ENCODE peak calls at places on chromosomes 1 and 21, in nine cellular contexts. One of them, this sample, is unnamed.

GRCh38 chr1:224266105-224266935 is 63.7 kb downstream of the NVL start:
- DNase-seq in MV-4-11: no peak
- DNase-seq in pons: no peak
- DNase-seq in M059J: peak
- DNase-seq in heart left ventricle: no peak
- DNase-seq in colonic mucosa: no peak
- DNase-seq in AG08395: no peak
- DNase-seq in activated T-cell treated with anti-CD3 and anti-CD28 coated beads for 4 hours: no peak
- DNase-seq in activated naive CD4-positive, alpha-beta T cell: no peak
- DNase-seq in this sample: no peak

GRCh38 chr1:170483041-170483440 is 48.9 kb upstream of the GORAB start:
- DNase-seq in activated naive CD4-positive, alpha-beta T cell: no peak
- DNase-seq in pons: no peak
- DNase-seq in MV-4-11: no peak
- DNase-seq in heart left ventricle: no peak
- DNase-seq in M059J: no peak
- DNase-seq in activated T-cell treated with anti-CD3 and anti-CD28 coated beads for 4 hours: no peak
- DNase-seq in AG08395: peak
- DNase-seq in colonic mucosa: no peak
- DNase-seq in this sample: no peak

GRCh38 chr1:45567911-45568310 is 15.9 kb upstream of the NASP start:
- DNase-seq in M059J: no peak
- DNase-seq in pons: no peak
- DNase-seq in colonic mucosa: no peak
- DNase-seq in AG08395: no peak
- DNase-seq in MV-4-11: no peak
- DNase-seq in activated T-cell treated with anti-CD3 and anti-CD28 coated beads for 4 hours: no peak
- DNase-seq in activated naive CD4-positive, alpha-beta T cell: no peak
- DNase-seq in heart left ventricle: no peak
- DNase-seq in this sample: no peak

GRCh38 chr1:85274969-85275453 is 1.4 kb downstream of the BCL10 start:
- DNase-seq in MV-4-11: peak
- DNase-seq in heart left ventricle: no peak
- DNase-seq in colonic mucosa: peak
- DNase-seq in M059J: peak
- DNase-seq in AG08395: peak
- DNase-seq in pons: no peak
- DNase-seq in activated naive CD4-positive, alpha-beta T cell: no peak
- DNase-seq in activated T-cell treated with anti-CD3 and anti-CD28 coated beads for 4 hours: no peak
- DNase-seq in this sample: peak

GRCh38 chr1:243792401-243792800 is 57.6 kb downstream of the AKT3 start:
- DNase-seq in MV-4-11: no peak
- DNase-seq in colonic mucosa: no peak
- DNase-seq in activated naive CD4-positive, alpha-beta T cell: no peak
- DNase-seq in pons: no peak
- DNase-seq in activated T-cell treated with anti-CD3 and anti-CD28 coated beads for 4 hours: no peak
- DNase-seq in AG08395: no peak
- DNase-seq in M059J: no peak
- DNase-seq in heart left ventricle: no peak
- DNase-seq in this sample: no peak

GRCh38 chr1:11794446-11795237 is 11.1 kb downstream of the MTHFR start:
- DNase-seq in activated naive CD4-positive, alpha-beta T cell: no peak
- DNase-seq in MV-4-11: no peak
- DNase-seq in pons: no peak
- DNase-seq in activated T-cell treated with anti-CD3 and anti-CD28 coated beads for 4 hours: no peak
- DNase-seq in heart left ventricle: no peak
- DNase-seq in AG08395: no peak
- DNase-seq in M059J: peak
- DNase-seq in colonic mucosa: no peak
- DNase-seq in this sample: no peak

GRCh38 chr1:204560590-204560989 is 44.4 kb downstream of the MDM4 start:
- DNase-seq in colonic mucosa: no peak
- DNase-seq in activated T-cell treated with anti-CD3 and anti-CD28 coated beads for 4 hours: no peak
- DNase-seq in AG08395: peak
- DNase-seq in MV-4-11: no peak
- DNase-seq in heart left ventricle: no peak
- DNase-seq in pons: no peak
- DNase-seq in M059J: peak
- DNase-seq in activated naive CD4-positive, alpha-beta T cell: no peak
- DNase-seq in this sample: no peak

GRCh38 chr1:224720216-224720615 is 104.1 kb downstream of the CNIH3 start:
- DNase-seq in pons: no peak
- DNase-seq in AG08395: no peak
- DNase-seq in MV-4-11: no peak
- DNase-seq in activated T-cell treated with anti-CD3 and anti-CD28 coated beads for 4 hours: no peak
- DNase-seq in heart left ventricle: no peak
- DNase-seq in colonic mucosa: no peak
- DNase-seq in M059J: no peak
- DNase-seq in activated naive CD4-positive, alpha-beta T cell: no peak
- DNase-seq in this sample: no peak

GRCh38 chr1:223135176-223135575 is 7.9 kb downstream of the TLR5 start:
- DNase-seq in activated T-cell treated with anti-CD3 and anti-CD28 coated beads for 4 hours: no peak
- DNase-seq in M059J: peak
- DNase-seq in activated naive CD4-positive, alpha-beta T cell: no peak
- DNase-seq in pons: no peak
- DNase-seq in colonic mucosa: peak
- DNase-seq in AG08395: peak
- DNase-seq in heart left ventricle: no peak
- DNase-seq in MV-4-11: no peak
- DNase-seq in this sample: no peak

GRCh38 chr1:164725401-164725800 is 166.4 kb downstream of the PBX1 start:
- DNase-seq in heart left ventricle: peak
- DNase-seq in pons: no peak
- DNase-seq in M059J: no peak
- DNase-seq in activated T-cell treated with anti-CD3 and anti-CD28 coated beads for 4 hours: no peak
- DNase-seq in AG08395: peak
- DNase-seq in MV-4-11: peak
- DNase-seq in colonic mucosa: no peak
- DNase-seq in activated naive CD4-positive, alpha-beta T cell: no peak
- DNase-seq in this sample: peak

GRCh38 chr1:185144233-185144632 is 12.5 kb downstream of the TRMT1L start:
- DNase-seq in M059J: peak
- DNase-seq in pons: no peak
- DNase-seq in colonic mucosa: no peak
- DNase-seq in MV-4-11: no peak
- DNase-seq in heart left ventricle: no peak
- DNase-seq in AG08395: peak
- DNase-seq in activated naive CD4-positive, alpha-beta T cell: no peak
- DNase-seq in activated T-cell treated with anti-CD3 and anti-CD28 coated beads for 4 hours: no peak
- DNase-seq in this sample: no peak

GRCh38 chr1:167934407-167935251 is 1.9 kb upstream of the DCAF6 start:
- DNase-seq in MV-4-11: no peak
- DNase-seq in activated T-cell treated with anti-CD3 and anti-CD28 coated beads for 4 hours: no peak
- DNase-seq in colonic mucosa: no peak
- DNase-seq in AG08395: peak
- DNase-seq in pons: peak
- DNase-seq in activated naive CD4-positive, alpha-beta T cell: no peak
- DNase-seq in M059J: no peak
- DNase-seq in heart left ventricle: no peak
- DNase-seq in this sample: peak

GRCh38 chr1:161721738-161722343 is 497 bp downstream of the FCRLB start:
- DNase-seq in pons: no peak
- DNase-seq in M059J: peak
- DNase-seq in heart left ventricle: no peak
- DNase-seq in activated T-cell treated with anti-CD3 and anti-CD28 coated beads for 4 hours: no peak
- DNase-seq in MV-4-11: peak
- DNase-seq in colonic mucosa: no peak
- DNase-seq in activated naive CD4-positive, alpha-beta T cell: no peak
- DNase-seq in AG08395: peak
- DNase-seq in this sample: peak

GRCh38 chr1:222643603-222643936 is 25.7 kb downstream of the MIA3 start:
- DNase-seq in AG08395: peak
- DNase-seq in colonic mucosa: no peak
- DNase-seq in activated naive CD4-positive, alpha-beta T cell: no peak
- DNase-seq in M059J: no peak
- DNase-seq in activated T-cell treated with anti-CD3 and anti-CD28 coated beads for 4 hours: no peak
- DNase-seq in pons: peak
- DNase-seq in MV-4-11: no peak
- DNase-seq in heart left ventricle: no peak
- DNase-seq in this sample: peak

GRCh38 chr1:3127738-3128137 is 58.7 kb downstream of the PRDM16 start:
- DNase-seq in AG08395: no peak
- DNase-seq in M059J: no peak
- DNase-seq in colonic mucosa: no peak
- DNase-seq in activated naive CD4-positive, alpha-beta T cell: no peak
- DNase-seq in pons: no peak
- DNase-seq in heart left ventricle: no peak
- DNase-seq in activated T-cell treated with anti-CD3 and anti-CD28 coated beads for 4 hours: no peak
- DNase-seq in MV-4-11: no peak
- DNase-seq in this sample: no peak

GRCh38 chr1:12148160-12148957 is 18.4 kb upstream of the TNFRSF1B start:
- DNase-seq in activated T-cell treated with anti-CD3 and anti-CD28 coated beads for 4 hours: no peak
- DNase-seq in colonic mucosa: peak
- DNase-seq in M059J: peak
- DNase-seq in AG08395: no peak
- DNase-seq in pons: no peak
- DNase-seq in heart left ventricle: no peak
- DNase-seq in MV-4-11: peak
- DNase-seq in activated naive CD4-positive, alpha-beta T cell: no peak
- DNase-seq in this sample: peak

GRCh38 chr1:19347538-19348177 is 35.5 kb downstream of the SLC66A1 start:
- DNase-seq in colonic mucosa: no peak
- DNase-seq in activated T-cell treated with anti-CD3 and anti-CD28 coated beads for 4 hours: no peak
- DNase-seq in AG08395: no peak
- DNase-seq in M059J: no peak
- DNase-seq in activated naive CD4-positive, alpha-beta T cell: no peak
- DNase-seq in heart left ventricle: no peak
- DNase-seq in pons: no peak
- DNase-seq in MV-4-11: peak
- DNase-seq in this sample: peak

GRCh38 chr1:22673486-22674409 is 20.7 kb downstream of the C1QB start:
- DNase-seq in pons: peak
- DNase-seq in M059J: peak
- DNase-seq in heart left ventricle: peak
- DNase-seq in AG08395: peak
- DNase-seq in activated T-cell treated with anti-CD3 and anti-CD28 coated beads for 4 hours: no peak
- DNase-seq in MV-4-11: no peak
- DNase-seq in activated naive CD4-positive, alpha-beta T cell: no peak
- DNase-seq in colonic mucosa: peak
- DNase-seq in this sample: peak

GRCh38 chr1:222009105-222009730 is 267.3 kb upstream of the DUSP10 start:
- DNase-seq in pons: no peak
- DNase-seq in MV-4-11: peak
- DNase-seq in heart left ventricle: no peak
- DNase-seq in M059J: peak
- DNase-seq in AG08395: no peak
- DNase-seq in activated naive CD4-positive, alpha-beta T cell: no peak
- DNase-seq in colonic mucosa: no peak
- DNase-seq in activated T-cell treated with anti-CD3 and anti-CD28 coated beads for 4 hours: peak
- DNase-seq in this sample: peak

GRCh38 chr21:36783612-36784383 is 84.9 kb downstream of the SIM2 start:
- DNase-seq in MV-4-11: no peak
- DNase-seq in M059J: peak
- DNase-seq in colonic mucosa: no peak
- DNase-seq in pons: no peak
- DNase-seq in heart left ventricle: no peak
- DNase-seq in activated T-cell treated with anti-CD3 and anti-CD28 coated beads for 4 hours: no peak
- DNase-seq in activated naive CD4-positive, alpha-beta T cell: no peak
- DNase-seq in AG08395: peak
- DNase-seq in this sample: no peak

GRCh38 chr1:68016364-68016763 is 34.1 kb downstream of the DIRAS3 start:
- DNase-seq in AG08395: peak
- DNase-seq in activated naive CD4-positive, alpha-beta T cell: no peak
- DNase-seq in M059J: peak
- DNase-seq in activated T-cell treated with anti-CD3 and anti-CD28 coated beads for 4 hours: no peak
- DNase-seq in pons: no peak
- DNase-seq in colonic mucosa: no peak
- DNase-seq in heart left ventricle: no peak
- DNase-seq in MV-4-11: no peak
- DNase-seq in this sample: no peak

GRCh38 chr1:64282353-64282752 is 78.9 kb downstream of the UBE2U start:
- DNase-seq in activated naive CD4-positive, alpha-beta T cell: no peak
- DNase-seq in M059J: no peak
- DNase-seq in MV-4-11: no peak
- DNase-seq in pons: peak
- DNase-seq in colonic mucosa: no peak
- DNase-seq in heart left ventricle: no peak
- DNase-seq in AG08395: no peak
- DNase-seq in activated T-cell treated with anti-CD3 and anti-CD28 coated beads for 4 hours: no peak
- DNase-seq in this sample: no peak

GRCh38 chr1:212366901-212367300 is 47.8 kb downstream of the PACC1 start:
- DNase-seq in heart left ventricle: no peak
- DNase-seq in AG08395: peak
- DNase-seq in colonic mucosa: no peak
- DNase-seq in MV-4-11: no peak
- DNase-seq in M059J: peak
- DNase-seq in activated T-cell treated with anti-CD3 and anti-CD28 coated beads for 4 hours: no peak
- DNase-seq in activated naive CD4-positive, alpha-beta T cell: no peak
- DNase-seq in pons: no peak
- DNase-seq in this sample: no peak

GRCh38 chr1:164880644-164881043 is 321.7 kb downstream of the PBX1 start:
- DNase-seq in AG08395: no peak
- DNase-seq in M059J: no peak
- DNase-seq in MV-4-11: no peak
- DNase-seq in pons: no peak
- DNase-seq in heart left ventricle: no peak
- DNase-seq in activated T-cell treated with anti-CD3 and anti-CD28 coated beads for 4 hours: no peak
- DNase-seq in activated naive CD4-positive, alpha-beta T cell: no peak
- DNase-seq in colonic mucosa: no peak
- DNase-seq in this sample: no peak